ENCODE peak calls at places on chromosomes 16 and 17, in six cellular contexts. H is K562, A is H1, P is HepG2, V is GM12878, M is GM12891. W is an unnamed sample.

GRCh38 chr17:79779661-79780365 is 1.9 kb downstream of the CBX2 start:
- DNase-seq in H (no peak), A (no peak), P (no peak), V (no peak), M (no peak), W (no peak)

GRCh38 chr16:7236824-7237410 is 95.7 kb upstream of the RBFOX1 start:
- DNase-seq in H (no peak), A (no peak), P (no peak), V (no peak), M (no peak), W (no peak)

GRCh38 chr17:14515015-14515414 is 214.1 kb downstream of the HS3ST3B1 start:
- DNase-seq in H (no peak), A (no peak), P (no peak), V (no peak), M (no peak), W (no peak)

GRCh38 chr16:76787394-76787793 is 403.6 kb upstream of the MON1B start:
- DNase-seq in H (no peak), A (no peak), P (no peak), V (no peak), M (no peak), W (no peak)

GRCh38 chr17:17694229-17695081 is 13.2 kb downstream of the RAI1 start:
- DNase-seq in H (peak; percentile 89), A (no peak), P (peak; percentile 45), V (no peak), M (peak; percentile 74), W (peak; percentile 75)

GRCh38 chr17:30161601-30162000 is 45.0 kb downstream of the NSRP1 start:
- DNase-seq in H (no peak), A (no peak), P (no peak), V (no peak), M (no peak), W (no peak)

GRCh38 chr16:83914091-83914710 is 15.3 kb downstream of the MLYCD start:
- DNase-seq in H (no peak), A (no peak), P (no peak), V (no peak), M (no peak), W (no peak)

GRCh38 chr17:49519781-49520180 is 24.7 kb downstream of the NGFR start:
- DNase-seq in H (no peak), A (no peak), P (no peak), V (no peak), M (peak; percentile 0), W (no peak)

GRCh38 chr17:79802736-79803420 is 6.0 kb upstream of the CBX8 start:
- DNase-seq in H (peak; percentile 79), A (no peak), P (no peak), V (no peak), M (no peak), W (no peak)

GRCh38 chr16:49012961-49013726 is 268.5 kb downstream of the CBLN1 start:
- DNase-seq in H (no peak), A (no peak), P (no peak), V (no peak), M (no peak), W (no peak)

GRCh38 chr17:38663964-38664644 is 10.7 kb downstream of the EPOP start:
- DNase-seq in H (no peak), A (no peak), P (no peak), V (no peak), M (no peak), W (no peak)

GRCh38 chr16:74582984-74583383 is 23.9 kb downstream of the GLG1 start:
- DNase-seq in H (no peak), A (no peak), P (no peak), V (no peak), M (no peak), W (no peak)

GRCh38 chr16:30769379-30770089 is 7.4 kb downstream of the RNF40 start:
- DNase-seq in H (no peak), A (no peak), P (no peak), V (no peak), M (no peak), W (no peak)

GRCh38 chr16:12459401-12459791 is 344.3 kb downstream of the CPPED1 start:
- DNase-seq in H (no peak), A (no peak), P (no peak), V (no peak), M (no peak), W (no peak)

GRCh38 chr16:84633622-84634021 is 14.7 kb upstream of the KLHL36 start:
- DNase-seq in H (no peak), A (no peak), P (no peak), V (no peak), M (no peak), W (no peak)

GRCh38 chr17:83149326-83149725 is 69.9 kb downstream of the METRNL start:
- DNase-seq in H (no peak), A (no peak), P (no peak), V (no peak), M (no peak), W (no peak)

GRCh38 chr16:11078812-11079459 is 134.6 kb downstream of the CLEC16A start:
- DNase-seq in H (no peak), A (no peak), P (no peak), V (no peak), M (no peak), W (no peak)

GRCh38 chr17:3974138-3974687 is 10.0 kb upstream of the ATP2A3 start:
- DNase-seq in H (peak; percentile 70), A (no peak), P (no peak), V (no peak), M (no peak), W (no peak)

GRCh38 chr17:68054296-68054900 is 18.9 kb downstream of the KPNA2 start:
- DNase-seq in H (no peak), A (no peak), P (no peak), V (no peak), M (no peak), W (no peak)

GRCh38 chr17:45316271-45317112 is at the start of gene MAP3K14:
- DNase-seq in H (no peak), A (no peak), P (peak; percentile 68), V (no peak), M (no peak), W (peak; percentile 53)

GRCh38 chr16:23270654-23271053 is 31.4 kb upstream of the SCNN1B start:
- DNase-seq in H (no peak), A (no peak), P (no peak), V (no peak), M (no peak), W (no peak)

GRCh38 chr16:50494501-50495491 is 53.4 kb upstream of the NKD1 start:
- DNase-seq in H (no peak), A (no peak), P (no peak), V (no peak), M (no peak), W (no peak)

GRCh38 chr16:90084215-90084614 is 7.1 kb upstream of the PRDM7 start:
- DNase-seq in H (no peak), A (no peak), P (no peak), V (no peak), M (no peak), W (no peak)

GRCh38 chr17:17900615-17901520 is 64.1 kb upstream of the SREBF1 start:
- DNase-seq in H (no peak), A (no peak), P (peak; percentile 96), V (no peak), M (no peak), W (no peak)

GRCh38 chr17:35901776-35902175 is 21.6 kb upstream of the CCL5 start:
- DNase-seq in H (no peak), A (no peak), P (no peak), V (no peak), M (no peak), W (no peak)

GRCh38 chr17:35898283-35899070 is 18.3 kb upstream of the CCL5 start:
- DNase-seq in H (no peak), A (no peak), P (no peak), V (no peak), M (no peak), W (no peak)

GRCh38 chr17:35903451-35903850 is 23.3 kb upstream of the CCL5 start:
- DNase-seq in H (no peak), A (no peak), P (no peak), V (no peak), M (no peak), W (no peak)

GRCh38 chr17:35900693-35901487 is 20.7 kb upstream of the CCL5 start:
- DNase-seq in H (no peak), A (no peak), P (no peak), V (no peak), M (no peak), W (no peak)

DNA sequence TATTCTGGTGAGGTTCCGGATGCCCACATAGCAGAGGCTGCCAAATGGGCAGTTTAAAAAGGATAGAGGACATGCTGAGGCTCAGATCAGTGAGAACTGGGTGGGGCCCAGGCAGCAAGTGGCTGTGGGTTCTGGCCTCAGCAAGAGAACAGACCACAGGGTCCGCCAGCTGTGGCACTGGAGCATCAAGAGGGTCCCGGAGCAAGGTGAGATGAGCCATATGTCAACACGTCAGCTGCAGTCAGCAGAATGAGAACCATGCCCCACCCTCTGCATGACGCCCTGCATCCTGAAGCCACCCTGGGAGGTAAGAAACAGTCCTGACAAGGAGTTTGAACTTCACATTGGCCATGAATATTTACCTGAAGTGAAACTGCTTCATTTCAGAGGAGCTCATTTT is 20.1 kb upstream of the CCL5 start:
- DNase-seq in H (no peak), A (no peak), P (no peak), V (no peak), M (no peak), W (no peak)
- TF ChIP-seq TAF1 in H (no peak), A (no peak), P (no peak), V (no peak), M (no peak), W (no peak)

DNA sequence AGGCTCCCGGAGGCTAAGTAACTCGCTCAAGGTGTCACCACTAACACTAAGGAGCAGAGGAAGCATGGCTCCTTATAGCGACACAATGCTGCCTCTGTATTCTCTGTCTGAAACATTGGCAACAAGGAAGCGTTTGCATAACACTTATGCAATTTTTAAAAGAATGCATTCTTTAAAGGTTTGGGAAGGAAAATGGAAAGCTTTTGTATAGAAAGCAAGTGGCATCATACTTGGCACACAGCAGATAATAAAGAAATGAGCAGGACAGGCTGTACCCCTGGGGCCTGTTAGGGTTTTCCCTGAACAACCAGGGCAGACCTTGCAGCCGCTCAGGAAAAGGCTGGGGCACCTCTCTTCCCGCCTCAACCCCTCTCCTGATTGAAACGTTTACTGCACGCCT is 36.9 kb downstream of the PPL start:
- DNase-seq in H (no peak), A (no peak), P (no peak), V (no peak), M (no peak), W (no peak)
- TF ChIP-seq POLR2AphosphoS5 in H (no peak), A (no peak), P (no peak), V (no peak), M (no peak), W (no peak)

DNA sequence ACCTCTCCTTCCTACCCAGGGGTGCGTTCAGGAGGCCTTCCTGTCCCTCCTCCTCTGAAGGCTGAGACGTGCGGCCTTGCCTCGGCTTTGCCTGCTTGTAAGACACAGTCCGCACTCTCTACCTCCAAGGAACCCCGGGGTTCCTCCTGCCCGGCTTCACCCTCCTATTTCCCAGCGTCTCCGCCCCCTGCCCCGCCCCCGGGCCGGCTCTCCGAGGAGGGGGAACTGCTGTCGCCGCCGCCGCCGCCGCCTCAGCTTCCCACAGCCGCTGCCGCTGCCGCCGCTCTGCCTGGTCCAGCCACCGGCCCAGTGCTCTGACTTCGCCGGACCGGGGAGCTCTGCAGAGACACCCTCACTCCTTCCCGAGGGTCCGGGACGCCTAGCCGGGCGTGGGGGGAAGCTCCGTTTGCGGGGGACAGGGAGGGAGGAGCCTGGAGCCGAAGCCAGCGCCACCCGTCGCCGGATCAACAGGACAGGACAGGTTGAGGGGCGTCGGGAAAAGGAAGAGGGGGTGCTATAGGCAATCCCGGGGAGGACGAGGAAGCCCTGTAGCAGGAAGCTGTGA is 1.2 kb upstream of the FGF11 start:
- DNase-seq in H (peak; percentile 59), A (no peak), P (no peak), V (no peak), M (no peak), W (no peak)
- TF ChIP-seq POLR2A in H (no peak), A (no peak), P (no peak), V (no peak), M (no peak), W (no peak)

GRCh38 chr17:63984651-63985386 is 12.1 kb upstream of the SCN4A start:
- DNase-seq in H (peak; percentile 51), A (no peak), P (peak; percentile 38), V (no peak), M (no peak), W (no peak)
- TF ChIP-seq TAF1 in H (no peak), A (no peak), P (no peak), V (no peak), M (no peak), W (no peak)

W was measured in GM12892.